ENCODE peak calls at places on chromosomes 6 and 20, in five cellular contexts. One of them, this sample, is unnamed.

GRCh38 chr6:11525468-11526155 is 11.9 kb upstream of the TMEM170B start:
- DNase-seq in substantia nigra: no peak
- DNase-seq in mesendoderm: no peak
- DNase-seq in coronary artery: no peak
- DNase-seq in left ventricle myocardium inferior: no peak
- DNase-seq in this sample: no peak

GRCh38 chr6:21871831-21872230 is 278.3 kb downstream of the SOX4 start:
- DNase-seq in left ventricle myocardium inferior: no peak
- DNase-seq in mesendoderm: no peak
- DNase-seq in substantia nigra: no peak
- DNase-seq in coronary artery: no peak
- DNase-seq in this sample: no peak

GRCh38 chr6:36983538-36983937 is 2.5 kb downstream of the MTCH1 start:
- DNase-seq in coronary artery: no peak
- DNase-seq in mesendoderm: no peak
- DNase-seq in substantia nigra: no peak
- DNase-seq in left ventricle myocardium inferior: no peak
- DNase-seq in this sample: no peak

GRCh38 chr6:50602191-50602810 is 111.0 kb upstream of the TFAP2D start:
- DNase-seq in coronary artery: no peak
- DNase-seq in substantia nigra: no peak
- DNase-seq in left ventricle myocardium inferior: no peak
- DNase-seq in mesendoderm: peak
- DNase-seq in this sample: no peak

GRCh38 chr6:31558631-31559500 is 11.5 kb downstream of the NFKBIL1 start:
- DNase-seq in substantia nigra: peak
- DNase-seq in coronary artery: no peak
- DNase-seq in left ventricle myocardium inferior: peak
- DNase-seq in mesendoderm: no peak
- DNase-seq in this sample: no peak

GRCh38 chr20:38864662-38865061 is 59.2 kb downstream of the PPP1R16B start:
- DNase-seq in substantia nigra: no peak
- DNase-seq in left ventricle myocardium inferior: no peak
- DNase-seq in mesendoderm: no peak
- DNase-seq in coronary artery: peak
- DNase-seq in this sample: no peak

GRCh38 chr6:133553652-133554051 is 312.5 kb downstream of the EYA4 start:
- DNase-seq in coronary artery: no peak
- DNase-seq in mesendoderm: peak
- DNase-seq in substantia nigra: peak
- DNase-seq in left ventricle myocardium inferior: no peak
- DNase-seq in this sample: peak

GRCh38 chr6:134161036-134161435 is 108.6 kb upstream of the SLC2A12 start:
- DNase-seq in mesendoderm: peak
- DNase-seq in left ventricle myocardium inferior: no peak
- DNase-seq in coronary artery: no peak
- DNase-seq in substantia nigra: no peak
- DNase-seq in this sample: no peak

GRCh38 chr6:26020983-26021349 is 58.4 kb downstream of the TRIM38 start:
- DNase-seq in mesendoderm: no peak
- DNase-seq in substantia nigra: peak
- DNase-seq in coronary artery: peak
- DNase-seq in left ventricle myocardium inferior: peak
- DNase-seq in this sample: peak

GRCh38 chr6:11428895-11429294 is 108.7 kb upstream of the TMEM170B start:
- DNase-seq in coronary artery: peak
- DNase-seq in left ventricle myocardium inferior: no peak
- DNase-seq in mesendoderm: peak
- DNase-seq in substantia nigra: no peak
- DNase-seq in this sample: no peak

GRCh38 chr6:168607272-168608112 is 166.5 kb downstream of the SMOC2 start:
- DNase-seq in coronary artery: peak
- DNase-seq in mesendoderm: no peak
- DNase-seq in substantia nigra: no peak
- DNase-seq in left ventricle myocardium inferior: no peak
- DNase-seq in this sample: no peak

GRCh38 chr6:146047356-146047755 is 18.5 kb downstream of the GRM1 start:
- DNase-seq in left ventricle myocardium inferior: no peak
- DNase-seq in substantia nigra: no peak
- DNase-seq in coronary artery: no peak
- DNase-seq in mesendoderm: no peak
- DNase-seq in this sample: no peak

GRCh38 chr6:87663434-87663833 is 38.6 kb downstream of the AKIRIN2 start:
- DNase-seq in left ventricle myocardium inferior: no peak
- DNase-seq in coronary artery: no peak
- DNase-seq in mesendoderm: no peak
- DNase-seq in substantia nigra: no peak
- DNase-seq in this sample: no peak

GRCh38 chr6:43254138-43254817 is 11.0 kb downstream of the TTBK1 start:
- DNase-seq in substantia nigra: no peak
- DNase-seq in left ventricle myocardium inferior: no peak
- DNase-seq in coronary artery: no peak
- DNase-seq in mesendoderm: no peak
- DNase-seq in this sample: no peak

GRCh38 chr20:36542019-36542488 is 735 bp downstream of the MYL9 start:
- DNase-seq in substantia nigra: no peak
- DNase-seq in left ventricle myocardium inferior: no peak
- DNase-seq in mesendoderm: peak
- DNase-seq in coronary artery: no peak
- DNase-seq in this sample: no peak

GRCh38 chr20:37328149-37328945 is 17.6 kb upstream of the SRC start:
- DNase-seq in mesendoderm: no peak
- DNase-seq in coronary artery: no peak
- DNase-seq in substantia nigra: no peak
- DNase-seq in left ventricle myocardium inferior: no peak
- DNase-seq in this sample: no peak

GRCh38 chr6:6785163-6785521 is 196.6 kb downstream of the LY86 start:
- DNase-seq in substantia nigra: no peak
- DNase-seq in left ventricle myocardium inferior: no peak
- DNase-seq in coronary artery: no peak
- DNase-seq in mesendoderm: no peak
- DNase-seq in this sample: peak

GRCh38 chr6:17600527-17601388 is 656 bp downstream of the FAM8A1 start:
- DNase-seq in mesendoderm: peak
- DNase-seq in left ventricle myocardium inferior: peak
- DNase-seq in substantia nigra: peak
- DNase-seq in coronary artery: peak
- DNase-seq in this sample: peak

GRCh38 chr6:35678814-35679213 is 9.9 kb downstream of the FKBP5 start:
- DNase-seq in mesendoderm: no peak
- DNase-seq in substantia nigra: no peak
- DNase-seq in coronary artery: no peak
- DNase-seq in left ventricle myocardium inferior: no peak
- DNase-seq in this sample: no peak

GRCh38 chr6:39421383-39422225 is 99.1 kb upstream of the KCNK16 start:
- DNase-seq in coronary artery: no peak
- DNase-seq in mesendoderm: no peak
- DNase-seq in left ventricle myocardium inferior: no peak
- DNase-seq in substantia nigra: no peak
- DNase-seq in this sample: no peak

GRCh38 chr6:13573669-13574110 is 711 bp upstream of the SIRT5 start:
- DNase-seq in left ventricle myocardium inferior: peak
- DNase-seq in coronary artery: no peak
- DNase-seq in mesendoderm: peak
- DNase-seq in substantia nigra: no peak
- DNase-seq in this sample: peak
- H3K27ac ChIP-seq in left ventricle myocardium inferior: peak
- H3K27ac ChIP-seq in coronary artery: peak
- H3K27ac ChIP-seq in mesendoderm: peak
- H3K27ac ChIP-seq in substantia nigra: peak
- H3K27ac ChIP-seq in this sample: peak

DNA sequence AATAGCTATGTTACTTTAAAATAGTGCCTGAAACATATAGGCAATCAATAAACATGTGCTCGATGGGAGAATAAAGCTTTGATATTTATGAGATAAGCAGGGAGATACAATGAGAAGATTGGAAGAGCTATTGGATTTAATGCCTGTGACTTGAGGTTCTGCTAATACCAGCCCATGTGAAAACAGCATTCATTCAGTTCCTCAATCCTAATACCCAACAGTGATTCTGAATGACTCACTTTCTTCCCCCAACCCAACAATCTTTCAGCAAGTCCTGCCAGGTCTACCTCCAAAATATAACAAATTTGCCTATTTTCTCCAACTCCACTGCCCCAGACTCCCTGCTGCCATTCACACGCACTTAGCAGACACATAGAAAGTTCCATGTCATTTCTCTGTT is 26.6 kb upstream of the KLHL31 start:
- DNase-seq in substantia nigra: no peak
- DNase-seq in mesendoderm: no peak
- DNase-seq in coronary artery: no peak
- DNase-seq in left ventricle myocardium inferior: no peak
- DNase-seq in this sample: no peak
- H3K27ac ChIP-seq in substantia nigra: no peak
- H3K27ac ChIP-seq in mesendoderm: no peak
- H3K27ac ChIP-seq in coronary artery: no peak
- H3K27ac ChIP-seq in left ventricle myocardium inferior: peak
- H3K27ac ChIP-seq in this sample: no peak

GRCh38 chr6:136784271-136784664 is 8.0 kb downstream of the MAP3K5 start:
- DNase-seq in substantia nigra: no peak
- DNase-seq in left ventricle myocardium inferior: no peak
- DNase-seq in mesendoderm: no peak
- DNase-seq in coronary artery: no peak
- DNase-seq in this sample: no peak
- H3K27ac ChIP-seq in substantia nigra: no peak
- H3K27ac ChIP-seq in left ventricle myocardium inferior: peak
- H3K27ac ChIP-seq in mesendoderm: no peak
- H3K27ac ChIP-seq in coronary artery: no peak
- H3K27ac ChIP-seq in this sample: no peak

GRCh38 chr20:45470939-45471338 is 1.4 kb downstream of the WFDC2 start:
- DNase-seq in coronary artery: no peak
- DNase-seq in left ventricle myocardium inferior: no peak
- DNase-seq in substantia nigra: no peak
- DNase-seq in mesendoderm: peak
- DNase-seq in this sample: no peak
- H3K27ac ChIP-seq in coronary artery: no peak
- H3K27ac ChIP-seq in left ventricle myocardium inferior: peak
- H3K27ac ChIP-seq in substantia nigra: peak
- H3K27ac ChIP-seq in mesendoderm: no peak
- H3K27ac ChIP-seq in this sample: no peak

GRCh38 chr20:62245911-62246280 is 7.6 kb downstream of the OSBPL2 start:
- DNase-seq in coronary artery: no peak
- DNase-seq in left ventricle myocardium inferior: no peak
- DNase-seq in substantia nigra: no peak
- DNase-seq in mesendoderm: no peak
- DNase-seq in this sample: no peak

GRCh38 chr20:62243106-62243505 is 4.8 kb downstream of the OSBPL2 start:
- DNase-seq in left ventricle myocardium inferior: no peak
- DNase-seq in coronary artery: no peak
- DNase-seq in mesendoderm: no peak
- DNase-seq in substantia nigra: no peak
- DNase-seq in this sample: no peak

GRCh38 chr20:62242196-62242595 is 3.9 kb downstream of the OSBPL2 start:
- DNase-seq in coronary artery: no peak
- DNase-seq in left ventricle myocardium inferior: no peak
- DNase-seq in mesendoderm: no peak
- DNase-seq in substantia nigra: no peak
- DNase-seq in this sample: no peak

GRCh38 chr20:62244644-62245108 is 6.4 kb downstream of the OSBPL2 start:
- DNase-seq in substantia nigra: no peak
- DNase-seq in left ventricle myocardium inferior: no peak
- DNase-seq in coronary artery: no peak
- DNase-seq in mesendoderm: no peak
- DNase-seq in this sample: no peak

GRCh38 chr20:62243906-62244515 is 5.7 kb downstream of the OSBPL2 start:
- DNase-seq in left ventricle myocardium inferior: no peak
- DNase-seq in mesendoderm: no peak
- DNase-seq in substantia nigra: no peak
- DNase-seq in coronary artery: no peak
- DNase-seq in this sample: no peak
- H3K27ac ChIP-seq in left ventricle myocardium inferior: peak
- H3K27ac ChIP-seq in mesendoderm: no peak
- H3K27ac ChIP-seq in substantia nigra: no peak
- H3K27ac ChIP-seq in coronary artery: no peak
- H3K27ac ChIP-seq in this sample: no peak

GRCh38 chr6:29728173-29728879 is 5.1 kb downstream of the HLA-F start:
- DNase-seq in substantia nigra: no peak
- DNase-seq in mesendoderm: no peak
- DNase-seq in coronary artery: peak
- DNase-seq in left ventricle myocardium inferior: no peak
- DNase-seq in this sample: no peak
- H3K27ac ChIP-seq in substantia nigra: no peak
- H3K27ac ChIP-seq in mesendoderm: no peak
- H3K27ac ChIP-seq in coronary artery: no peak
- H3K27ac ChIP-seq in left ventricle myocardium inferior: no peak
- H3K27ac ChIP-seq in this sample: no peak

This sample was measured in right lobe of liver.